ENCODE peak calls at places on chromosomes 13 and 19, in five cellular contexts. C is H1, M is endothelial cell of umbilical vein, Z is HepG2, U is K562. K is an unnamed sample.

GRCh38 chr13:93788456-93788855 is 561.8 kb downstream of the GPC6 start:
- DNase-seq in M (no peak), Z (peak), U (no peak), C (no peak), K (no peak)

GRCh38 chr13:111518161-111518791 is 197.8 kb downstream of the TEX29 start:
- DNase-seq in Z (no peak), U (no peak), M (no peak), C (no peak), K (no peak)

GRCh38 chr13:107842562-107843180 is 372.7 kb downstream of the LIG4 start:
- DNase-seq in M (peak), C (no peak), U (no peak), Z (no peak), K (no peak)

GRCh38 chr13:111614613-111615012 is 294.2 kb downstream of the TEX29 start:
- DNase-seq in Z (no peak), M (no peak), U (no peak), C (no peak), K (no peak)

GRCh38 chr13:22009500-22009899 is 338.6 kb downstream of the FGF9 start:
- DNase-seq in Z (no peak), M (no peak), U (no peak), C (no peak), K (no peak)

GRCh38 chr13:79777504-79777903 is 296.5 kb downstream of the NDFIP2 start:
- DNase-seq in U (no peak), C (no peak), Z (no peak), M (no peak), K (no peak)

GRCh38 chr13:39856714-39857113 is 201.3 kb downstream of the COG6 start:
- DNase-seq in M (no peak), U (no peak), Z (no peak), C (no peak), K (no peak)

GRCh38 chr13:42997381-42997780 is 5.3 kb upstream of the EPSTI1 start:
- DNase-seq in U (no peak), Z (no peak), C (no peak), M (peak), K (no peak)

GRCh38 chr13:73544175-73544574 is 485.4 kb downstream of the KLF5 start:
- DNase-seq in Z (no peak), M (no peak), U (no peak), C (no peak), K (peak)

GRCh38 chr13:111644750-111645149 is 324.3 kb downstream of the TEX29 start:
- DNase-seq in Z (no peak), C (no peak), M (no peak), U (no peak), K (no peak)

GRCh38 chr13:114119196-114119595 is 13.2 kb downstream of the RASA3 start:
- DNase-seq in Z (peak), C (no peak), M (peak), U (no peak), K (peak)

GRCh38 chr13:37526710-37527446 is 71.7 kb downstream of the POSTN start:
- DNase-seq in U (no peak), C (no peak), Z (no peak), M (no peak), K (no peak)

GRCh38 chr19:39448271-39448670 is 2.9 kb downstream of the SUPT5H start:
- DNase-seq in C (no peak), U (no peak), M (no peak), Z (no peak), K (no peak)

GRCh38 chr19:20969898-20970297 is 46.8 kb downstream of the ZNF85 start:
- DNase-seq in M (no peak), C (no peak), U (no peak), Z (no peak), K (no peak)

GRCh38 chr13:99681695-99682094 is 180.4 kb downstream of the TM9SF2 start:
- DNase-seq in U (no peak), M (no peak), C (no peak), Z (no peak), K (no peak)

GRCh38 chr13:21124853-21125252 is 51.5 kb downstream of the SKA3 start:
- DNase-seq in C (no peak), U (no peak), Z (peak), M (peak), K (no peak)

GRCh38 chr19:33947565-33947964 is 150.9 kb downstream of the KCTD15 start:
- DNase-seq in Z (no peak), M (no peak), C (no peak), U (no peak), K (no peak)

GRCh38 chr13:94548382-94549240 is 47.3 kb downstream of the TGDS start:
- DNase-seq in Z (peak), M (no peak), U (peak), C (peak), K (peak)

GRCh38 chr13:101289764-101290163 is 126.5 kb downstream of the NALCN start:
- DNase-seq in Z (no peak), C (peak), M (peak), U (no peak), K (no peak)

GRCh38 chr13:97567510-97568243 is 133.7 kb downstream of the RAP2A start:
- DNase-seq in U (no peak), M (no peak), C (no peak), Z (peak), K (peak)

DNA sequence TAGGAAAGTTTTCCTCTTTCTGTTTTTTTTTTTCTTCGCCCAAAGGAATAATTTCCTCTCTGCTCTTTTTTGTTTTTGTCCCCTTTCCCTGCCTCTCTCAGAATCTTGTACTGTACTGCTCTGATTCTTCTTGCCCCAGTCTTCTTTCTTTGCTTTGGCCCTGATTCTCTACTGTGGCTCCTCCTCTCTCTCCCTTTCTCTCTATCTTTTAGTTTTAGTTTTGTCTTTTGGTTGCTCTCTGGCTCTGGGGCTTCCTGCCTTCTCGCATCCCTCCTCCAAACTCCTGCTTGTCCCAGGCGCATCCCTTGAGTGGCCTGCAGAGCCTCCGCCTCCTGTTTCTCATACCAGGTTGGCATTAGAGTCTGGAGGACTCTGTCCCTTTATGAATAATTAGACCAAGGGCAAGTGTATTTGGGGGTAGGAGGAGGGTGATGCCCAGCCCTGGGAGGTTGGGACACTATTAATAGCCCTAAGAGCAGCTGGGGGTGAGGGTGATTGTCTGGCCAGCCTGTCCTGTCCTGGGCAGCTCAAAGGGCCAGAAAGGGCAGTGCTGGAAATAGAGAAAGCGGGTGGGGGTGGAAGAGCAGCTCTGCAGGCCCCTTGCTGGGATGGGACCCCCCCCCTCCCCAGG is 39.1 kb downstream of the LYL1 start:
- DNase-seq in C (no peak), Z (no peak), M (no peak), U (no peak), K (no peak)
- H3K27ac ChIP-seq in C (no peak), Z (no peak), M (no peak), U (no peak), K (no peak)

GRCh38 chr13:45179428-45179827 is 21.4 kb downstream of the KCTD4 start:
- DNase-seq in Z (peak), U (no peak), M (no peak), C (no peak), K (peak)
- TF ChIP-seq JUN in Z (no peak), U (no peak), M (no peak), C (no peak), K (no peak)

GRCh38 chr19:3053780-3054179 is 8.5 kb downstream of the TLE5 start:
- DNase-seq in M (no peak), Z (no peak), C (no peak), U (no peak), K (no peak)

GRCh38 chr19:3054972-3055740 is 7.1 kb downstream of the TLE5 start:
- DNase-seq in C (no peak), U (no peak), Z (no peak), M (no peak), K (peak)

GRCh38 chr19:3055741-3056453 is 6.4 kb downstream of the TLE5 start:
- DNase-seq in M (no peak), Z (no peak), C (no peak), U (no peak), K (peak)

GRCh38 chr19:3053218-3053621 is 9.1 kb downstream of the TLE5 start:
- DNase-seq in M (no peak), Z (no peak), U (no peak), C (no peak), K (no peak)

GRCh38 chr19:3054265-3054971 is 7.9 kb downstream of the TLE5 start:
- DNase-seq in Z (no peak), C (no peak), U (no peak), M (no peak), K (no peak)
- H3K27ac ChIP-seq in Z (no peak), C (no peak), U (no peak), M (no peak), K (peak)

GRCh38 chr13:29619995-29620394 is 24.5 kb upstream of the SLC7A1 start:
- DNase-seq in C (no peak), U (no peak), M (no peak), Z (no peak), K (no peak)

GRCh38 chr13:29621841-29622240 is 26.4 kb upstream of the SLC7A1 start:
- DNase-seq in U (no peak), C (no peak), M (no peak), Z (no peak), K (no peak)

GRCh38 chr13:29621401-29621800 is 25.9 kb upstream of the SLC7A1 start:
- DNase-seq in U (no peak), C (no peak), Z (no peak), M (no peak), K (no peak)

DNA sequence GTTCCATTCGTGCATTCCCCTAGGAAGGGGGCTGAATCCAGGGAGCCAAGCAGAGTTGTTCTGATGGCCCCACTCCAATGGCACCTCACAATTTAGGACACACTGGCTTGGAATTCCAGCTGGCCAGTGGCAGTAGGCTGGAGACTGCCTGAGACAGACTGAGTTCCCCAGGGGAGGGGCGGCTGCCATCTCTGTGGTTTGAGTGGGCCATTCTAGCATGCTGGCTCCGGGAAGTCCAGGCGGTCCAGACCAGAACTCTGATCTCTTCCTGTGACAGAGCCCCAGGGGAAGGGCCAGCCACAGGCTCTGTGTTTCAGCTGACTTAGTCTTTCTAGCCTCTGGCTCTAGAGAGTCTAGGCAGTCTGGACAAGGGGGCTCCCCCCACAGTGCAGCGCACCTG is 29.5 kb upstream of the SLC7A1 start:
- DNase-seq in U (no peak), Z (no peak), C (no peak), M (no peak), K (no peak)
- TF ChIP-seq JUN in U (no peak), Z (no peak), C (no peak), M (no peak), K (no peak)

GRCh38 chr19:32397736-32398135 is 7.8 kb upstream of the DPY19L3 start:
- DNase-seq in C (no peak), M (no peak), U (peak), Z (peak), K (no peak)
- H3K27ac ChIP-seq in C (no peak), M (no peak), U (no peak), Z (no peak), K (no peak)

GRCh38 chr13:24275041-24275440 is 34.3 kb upstream of the C1QTNF9 start:
- DNase-seq in M (no peak), U (no peak), C (no peak), Z (no peak), K (no peak)
- TF ChIP-seq JUN in M (no peak), U (no peak), C (no peak), Z (no peak), K (no peak)

GRCh38 chr19:533485-534058 is 2.0 kb downstream of the CDC34 start:
- DNase-seq in M (no peak), C (no peak), Z (no peak), U (no peak), K (no peak)
- H3K27ac ChIP-seq in M (peak), C (no peak), Z (peak), U (peak), K (peak)

K was measured in A549.